ENCODE peak calls at places on chromosome 11, in ten cellular contexts. G is activated T-helper 1 cell treated with Interleukin-2 at 50 U/mL for 16 hours; W is AML-193; H is activated naive CD4-positive, alpha-beta T cell; Y is nephron progenitor cell; I is effector CD4-positive, alpha-beta T cell; S is NCI-H1105 treated with DMSO at 0.1 percent for 48 hours; R is GF-D8; X is brain microvascular endothelial cell; T is kidney tubule cell. D is an unnamed sample.

GRCh38 chr11:94243571-94244229 is 60.7 kb upstream of the IZUMO1R start:
- DNase-seq in S (no peak), I (no peak), X (no peak), T (no peak), Y (no peak), H (no peak), W (no peak), G (no peak), R (no peak), D (no peak)

GRCh38 chr11:64809781-64810241 is 540 bp downstream of the MEN1 start:
- DNase-seq in W (no peak), H (no peak), G (no peak), Y (peak), I (no peak), T (peak), S (peak), X (no peak), R (no peak), D (no peak)

GRCh38 chr11:134634897-134635831 is 223.1 kb upstream of the B3GAT1 start:
- DNase-seq in X (no peak), T (no peak), Y (no peak), H (no peak), W (no peak), I (no peak), G (no peak), R (no peak), S (no peak), D (no peak)

GRCh38 chr11:15818132-15818842 is 538.1 kb downstream of the SOX6 start:
- DNase-seq in I (no peak), W (no peak), R (no peak), G (no peak), X (no peak), Y (no peak), S (no peak), H (no peak), T (peak), D (no peak)

GRCh38 chr11:112540261-112540660 is 279.6 kb upstream of the PLET1 start:
- DNase-seq in H (no peak), G (no peak), I (no peak), R (no peak), Y (no peak), S (no peak), X (no peak), T (peak), W (no peak), D (no peak)

GRCh38 chr11:103959279-103959930 is 77.0 kb upstream of the DDI1 start:
- DNase-seq in R (no peak), G (no peak), H (no peak), W (no peak), S (no peak), X (peak), T (peak), I (no peak), Y (no peak), D (no peak)

GRCh38 chr11:2581151-2581930 is 118.5 kb downstream of the KCNQ1OT1 start:
- DNase-seq in I (no peak), W (no peak), S (no peak), R (no peak), Y (no peak), G (no peak), H (no peak), T (no peak), X (no peak), D (no peak)

GRCh38 chr11:32079511-32079910 is 11.4 kb upstream of the RCN1 start:
- DNase-seq in G (no peak), Y (no peak), I (no peak), T (no peak), H (no peak), W (no peak), X (no peak), S (no peak), R (no peak), D (no peak)

GRCh38 chr11:71164186-71164585 is 88.2 kb downstream of the SHANK2 start:
- DNase-seq in I (no peak), Y (no peak), R (no peak), T (no peak), X (no peak), H (no peak), S (no peak), W (no peak), G (no peak), D (no peak)

GRCh38 chr11:63573881-63574855 is 11.0 kb upstream of the PLAAT2 start:
- DNase-seq in G (no peak), S (peak), W (peak), Y (no peak), H (no peak), X (peak), R (no peak), I (no peak), T (peak), D (no peak)

GRCh38 chr11:12245091-12245490 is 132.3 kb upstream of the PARVA start:
- DNase-seq in R (no peak), Y (no peak), I (no peak), G (no peak), S (no peak), W (no peak), T (no peak), H (no peak), X (no peak), D (no peak)

GRCh38 chr11:33533668-33534067 is 167.0 kb downstream of the C11orf91 start:
- DNase-seq in R (no peak), T (no peak), G (no peak), W (no peak), Y (no peak), X (no peak), S (no peak), H (no peak), I (no peak), D (no peak)

GRCh38 chr11:65742353-65742752 is 21.8 kb upstream of the RNASEH2C start:
- DNase-seq in S (no peak), T (no peak), H (no peak), G (no peak), Y (no peak), I (no peak), W (no peak), R (no peak), X (no peak), D (no peak)

GRCh38 chr11:62667460-62667859 is 2.3 kb downstream of the CSKMT start:
- DNase-seq in T (no peak), H (no peak), W (no peak), I (no peak), X (no peak), S (no peak), G (no peak), R (no peak), Y (no peak), D (no peak)

GRCh38 chr11:73236205-73236765 is 18.2 kb downstream of the P2RY2 start:
- DNase-seq in Y (no peak), G (no peak), H (no peak), T (no peak), I (no peak), W (no peak), S (no peak), X (no peak), R (no peak), D (no peak)

GRCh38 chr11:102990145-102990544 is 34.6 kb upstream of the MMP13 start:
- DNase-seq in W (no peak), R (no peak), S (no peak), Y (no peak), H (no peak), T (no peak), I (no peak), X (no peak), G (no peak), D (no peak)

GRCh38 chr11:1101318-1102089 is 26.8 kb downstream of the MUC2 start:
- DNase-seq in I (no peak), Y (no peak), G (no peak), R (no peak), S (no peak), X (no peak), W (no peak), T (no peak), H (no peak), D (no peak)

GRCh38 chr11:92380882-92381281 is 156.3 kb downstream of the FAT3 start:
- DNase-seq in X (peak), W (no peak), S (no peak), I (no peak), T (peak), Y (no peak), H (no peak), G (no peak), R (no peak), D (no peak)

GRCh38 chr11:119705362-119705761 is 23.6 kb downstream of the NECTIN1 start:
- DNase-seq in Y (no peak), W (no peak), R (no peak), T (no peak), H (no peak), S (no peak), G (no peak), X (no peak), I (no peak), D (no peak)

GRCh38 chr11:19398772-19399542 is 158.2 kb upstream of the E2F8 start:
- DNase-seq in T (no peak), R (no peak), W (no peak), H (no peak), X (peak), G (no peak), S (no peak), I (no peak), Y (no peak), D (no peak)

GRCh38 chr11:95248666-95249467 is 17.9 kb upstream of the SESN3 start:
- DNase-seq in X (no peak), S (no peak), W (no peak), R (no peak), G (no peak), T (no peak), I (no peak), Y (no peak), H (no peak), D (no peak)

GRCh38 chr11:46391186-46391577 is 394 bp downstream of the CHRM4 start:
- DNase-seq in I (no peak), H (no peak), X (no peak), R (no peak), Y (no peak), G (no peak), W (no peak), T (no peak), S (peak), D (no peak)